ENCODE peak calls at places on chromosomes 4 and X, in eight cellular contexts. G, R, F, P, L, T, S and W are unnamed samples.

GRCh38 chrX:47146121-47146935 is 1.3 kb downstream of the RBM10 start:
- DNase-seq in P (no peak), F (no peak), G (no peak), L (no peak), R (no peak), S (no peak), T (no peak), W (peak; percentile 75)

GRCh38 chr4:36244257-36245084 is at the start of gene ARAP2:
- DNase-seq in T (peak; percentile 85), R (peak; percentile 12), G (peak; percentile 52), F (peak; percentile 53), L (no peak), S (peak; percentile 84), P (peak; percentile 69), W (no peak)

GRCh38 chrX:41921492-41922124 is 1.7 kb downstream of the CASK start:
- DNase-seq in T (no peak), P (no peak), L (no peak), R (peak; percentile 78), F (no peak), S (no peak), G (no peak), W (peak; percentile 64)

GRCh38 chr4:151983854-151984253 is 223.0 kb upstream of the GATB start:
- DNase-seq in P (no peak), T (peak; percentile 21), G (no peak), L (no peak), S (no peak), R (peak; percentile 0), F (no peak), W (no peak)

GRCh38 chrX:131895807-131896206 is 127.3 kb upstream of the STK26 start:
- DNase-seq in R (no peak), P (no peak), L (no peak), S (no peak), T (no peak), F (no peak), G (no peak), W (no peak)

GRCh38 chrX:18146954-18147353 is 73.7 kb downstream of the BEND2 start:
- DNase-seq in T (peak; percentile 41), P (no peak), G (peak; percentile 0), R (peak; percentile 5), L (no peak), S (no peak), F (peak; percentile 2), W (no peak)

GRCh38 chrX:102858826-102859627 is 78.0 kb upstream of the RAB40AL start:
- DNase-seq in T (no peak), L (no peak), F (peak; percentile 20), P (no peak), R (no peak), G (no peak), S (no peak), W (no peak)

GRCh38 chr4:182478475-182478874 is 235.3 kb downstream of the TENM3 start:
- DNase-seq in L (peak; percentile 9), G (no peak), R (peak; percentile 64), P (no peak), T (no peak), F (no peak), S (no peak), W (peak; percentile 62)

GRCh38 chr4:76790377-76790776 is 107.6 kb downstream of the SOWAHB start:
- DNase-seq in F (no peak), L (no peak), T (no peak), R (no peak), S (no peak), P (no peak), G (no peak), W (no peak)